ENCODE peak calls at places on chromosome 10, in six cellular contexts. X is HepG2, Z is mucosa of descending colon, R is fibroblast of mammary gland, T is cardiac muscle cell, U is cardiac fibroblast. H is an unnamed sample.

GRCh38 chr10:75202321-75203096 is 8.1 kb upstream of the VDAC2 start:
- DNase-seq in X (peak), Z (peak), R (peak), T (no peak), U (peak), H (no peak)

GRCh38 chr10:58028597-58029366 is 238.9 kb downstream of the IPMK start:
- DNase-seq in X (no peak), Z (no peak), R (peak), T (no peak), U (peak), H (peak)

GRCh38 chr10:34609287-34609940 is 205.7 kb downstream of the PARD3 start:
- DNase-seq in X (no peak), Z (no peak), R (no peak), T (no peak), U (no peak), H (no peak)

GRCh38 chr10:26978531-26978930 is 117.8 kb upstream of the ABI1 start:
- DNase-seq in X (no peak), Z (no peak), R (no peak), T (no peak), U (no peak), H (no peak)

GRCh38 chr10:131816157-131816775 is 84.5 kb upstream of the PPP2R2D start:
- DNase-seq in X (no peak), Z (no peak), R (no peak), T (no peak), U (no peak), H (no peak)

GRCh38 chr10:114911052-114911697 is 26.8 kb upstream of the TRUB1 start:
- DNase-seq in X (no peak), Z (no peak), R (no peak), T (no peak), U (no peak), H (no peak)

GRCh38 chr10:101536800-101537199 is 51.3 kb downstream of the POLL start:
- DNase-seq in X (peak), Z (no peak), R (peak), T (peak), U (peak), H (no peak)

GRCh38 chr10:12394236-12395033 is 45.1 kb downstream of the CAMK1D start:
- DNase-seq in X (no peak), Z (no peak), R (peak), T (no peak), U (no peak), H (no peak)

GRCh38 chr10:132528064-132528800 is 9.4 kb upstream of the INPP5A start:
- DNase-seq in X (no peak), Z (no peak), R (peak), T (no peak), U (peak), H (no peak)

GRCh38 chr10:132434405-132435005 is 37.5 kb downstream of the PWWP2B start:
- DNase-seq in X (no peak), Z (peak), R (no peak), T (no peak), U (no peak), H (no peak)

GRCh38 chr10:33041783-33042437 is 83.9 kb upstream of the ITGB1 start:
- DNase-seq in X (no peak), Z (no peak), R (no peak), T (no peak), U (no peak), H (no peak)

GRCh38 chr10:64091889-64092288 is 570.7 kb downstream of the REEP3 start:
- DNase-seq in X (peak), Z (no peak), R (no peak), T (peak), U (peak), H (no peak)

GRCh38 chr10:99927719-99928280 is 81.9 kb downstream of the DNMBP start:
- DNase-seq in X (peak), Z (no peak), R (no peak), T (no peak), U (no peak), H (no peak)

GRCh38 chr10:13311177-13311575 is 11.3 kb upstream of the PHYH start:
- DNase-seq in X (no peak), Z (no peak), R (peak), T (no peak), U (peak), H (peak)

GRCh38 chr10:6657669-6658068 is 77.6 kb upstream of the PRKCQ start:
- DNase-seq in X (no peak), Z (no peak), R (no peak), T (no peak), U (no peak), H (no peak)

GRCh38 chr10:129730272-129730992 is 233.6 kb downstream of the EBF3 start:
- DNase-seq in X (no peak), Z (no peak), R (no peak), T (no peak), U (no peak), H (no peak)

GRCh38 chr10:88687853-88688467 is 18.1 kb upstream of the LIPK start:
- DNase-seq in X (peak), Z (no peak), R (peak), T (peak), U (peak), H (no peak)

GRCh38 chr10:89700914-89701237 is 514 bp upstream of the KIF20B start:
- DNase-seq in X (no peak), Z (no peak), R (no peak), T (no peak), U (no peak), H (no peak)

GRCh38 chr10:108801775-108802516 is 1121.4 kb downstream of the XPNPEP1 start:
- DNase-seq in X (no peak), Z (no peak), R (peak), T (no peak), U (peak), H (no peak)

GRCh38 chr10:133565441-133566294 is at the start of gene SYCE1:
- DNase-seq in X (no peak), Z (no peak), R (peak), T (no peak), U (no peak), H (no peak)

GRCh38 chr10:88409236-88409635 is 173.9 kb downstream of the RNLS start:
- DNase-seq in X (no peak), Z (no peak), R (peak), T (no peak), U (peak), H (no peak)

GRCh38 chr10:122113161-122113944 is 124.4 kb downstream of the TACC2 start:
- DNase-seq in X (peak), Z (peak), R (peak), T (peak), U (peak), H (no peak)

GRCh38 chr10:115948415-115948814 is 324.6 kb downstream of the GFRA1 start:
- DNase-seq in X (no peak), Z (no peak), R (peak), T (no peak), U (peak), H (no peak)

GRCh38 chr10:58608356-58608755 is 95.7 kb downstream of the BICC1 start:
- DNase-seq in X (no peak), Z (no peak), R (peak), T (no peak), U (peak), H (no peak)

GRCh38 chr10:92712016-92712889 is 22.5 kb downstream of the HHEX start:
- DNase-seq in X (no peak), Z (no peak), R (no peak), T (no peak), U (peak), H (no peak)

GRCh38 chr10:114343623-114344306 is 60.5 kb downstream of the AFAP1L2 start:
- DNase-seq in X (no peak), Z (no peak), R (no peak), T (no peak), U (no peak), H (no peak)

GRCh38 chr10:50536617-50537252 is 87.0 kb downstream of the SGMS1 start:
- DNase-seq in X (no peak), Z (no peak), R (peak), T (no peak), U (peak), H (no peak)

GRCh38 chr10:28984431-28984830 is 304.4 kb upstream of the LYZL1 start:
- DNase-seq in X (peak), Z (peak), R (peak), T (no peak), U (peak), H (peak)

DNA sequence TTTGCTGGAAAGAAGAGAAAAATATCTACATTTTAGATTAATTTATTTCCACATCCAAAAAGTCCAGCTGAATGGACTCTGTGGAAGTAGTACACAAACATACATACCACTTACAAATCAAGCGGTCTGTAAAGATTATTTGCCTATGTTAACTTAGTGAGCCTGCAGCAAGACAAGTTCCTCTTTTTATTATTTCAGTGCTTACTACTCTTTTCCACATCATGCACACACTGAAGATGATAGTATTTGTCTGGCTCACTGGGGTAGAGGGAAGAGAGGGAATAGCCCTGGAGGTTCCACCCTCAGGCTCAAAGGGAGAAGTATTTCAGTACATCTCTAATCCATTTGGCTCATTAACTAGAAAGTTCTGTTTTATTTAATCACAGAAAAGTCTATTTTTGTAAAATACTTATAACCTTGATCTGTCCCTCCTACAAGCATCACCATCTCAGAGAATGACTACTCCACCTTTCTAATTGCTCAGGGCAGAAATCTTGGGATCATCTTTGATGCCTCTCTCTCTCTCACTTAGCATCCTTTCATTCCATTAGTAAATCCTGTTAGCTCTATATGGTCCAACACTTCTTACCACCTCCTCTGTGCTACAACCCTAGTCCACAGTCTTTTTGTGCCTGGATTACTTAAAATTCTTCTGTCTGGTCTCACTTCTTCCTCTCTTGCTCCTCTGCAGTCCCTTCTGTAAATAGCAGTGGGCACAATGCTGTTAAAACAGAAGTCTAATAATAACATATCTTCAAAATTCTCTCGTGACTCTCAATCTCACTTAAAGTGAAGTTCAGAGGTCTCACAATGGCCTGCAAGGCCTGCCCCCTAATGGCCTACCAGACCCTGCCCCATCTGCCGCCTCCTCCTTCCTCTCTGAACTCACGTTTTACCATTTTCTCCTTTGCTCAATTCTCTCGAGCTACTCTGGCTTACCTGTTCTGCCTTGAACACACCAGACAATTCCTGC is 64.3 kb upstream of the CCDC6 start:
- DNase-seq in X (no peak), Z (no peak), R (no peak), T (no peak), U (no peak), H (no peak)
- TF ChIP-seq CTCF in X (no peak), Z (no peak), R (no peak), T (no peak), U (no peak), H (no peak)

GRCh38 chr10:71769279-71769823 is 4.0 kb downstream of the VSIR start:
- DNase-seq in X (no peak), Z (peak), R (peak), T (no peak), U (peak), H (no peak)
- H3K4me3 ChIP-seq in X (no peak), Z (no peak), R (no peak), T (no peak), U (no peak), H (no peak)

GRCh38 chr10:7824251-7824650 is 5.9 kb downstream of the TAF3 start:
- DNase-seq in X (no peak), Z (no peak), R (no peak), T (no peak), U (no peak), H (no peak)
- TF ChIP-seq CTCF in X (no peak), Z (no peak), R (no peak), T (no peak), U (no peak), H (no peak)

GRCh38 chr10:36171546-36171945 is 529.5 kb upstream of the FZD8 start:
- DNase-seq in X (no peak), Z (no peak), R (no peak), T (peak), U (peak), H (no peak)

GRCh38 chr10:36172054-36172531 is 530.0 kb upstream of the FZD8 start:
- DNase-seq in X (no peak), Z (no peak), R (peak), T (no peak), U (peak), H (peak)

GRCh38 chr10:36170943-36171501 is 528.9 kb upstream of the FZD8 start:
- DNase-seq in X (no peak), Z (no peak), R (no peak), T (no peak), U (no peak), H (no peak)

GRCh38 chr10:36173364-36173763 is 531.3 kb upstream of the FZD8 start:
- DNase-seq in X (no peak), Z (no peak), R (no peak), T (no peak), U (peak), H (no peak)

GRCh38 chr10:36172574-36172973 is 530.5 kb upstream of the FZD8 start:
- DNase-seq in X (no peak), Z (no peak), R (peak), T (no peak), U (peak), H (peak)
- H3K4me3 ChIP-seq in X (no peak), Z (no peak), R (no peak), T (no peak), U (no peak), H (no peak)

GRCh38 chr10:48697821-48698764 is 13.4 kb downstream of the WDFY4 start:
- DNase-seq in X (no peak), Z (no peak), R (no peak), T (no peak), U (no peak), H (no peak)
- TF ChIP-seq CTCF in X (no peak), Z (no peak), R (no peak), T (no peak), U (no peak), H (no peak)

GRCh38 chr10:61866700-61867368 is 34.7 kb upstream of the ARID5B start:
- DNase-seq in X (no peak), Z (no peak), R (no peak), T (no peak), U (no peak), H (no peak)
- H3K4me3 ChIP-seq in X (no peak), Z (no peak), R (no peak), T (no peak), U (no peak), H (no peak)

GRCh38 chr10:86399879-86400704 is 33.5 kb upstream of the GRID1 start:
- DNase-seq in X (peak), Z (peak), R (peak), T (peak), U (peak), H (peak)

GRCh38 chr10:86401588-86402282 is 35.1 kb upstream of the GRID1 start:
- DNase-seq in X (no peak), Z (peak), R (no peak), T (no peak), U (peak), H (no peak)

GRCh38 chr10:86399514-86399878 is 32.9 kb upstream of the GRID1 start:
- DNase-seq in X (no peak), Z (no peak), R (no peak), T (no peak), U (no peak), H (no peak)

GRCh38 chr10:86402283-86402931 is 35.8 kb upstream of the GRID1 start:
- DNase-seq in X (peak), Z (no peak), R (no peak), T (no peak), U (no peak), H (no peak)

GRCh38 chr10:86400705-86401587 is 34.4 kb upstream of the GRID1 start:
- DNase-seq in X (peak), Z (peak), R (no peak), T (peak), U (peak), H (no peak)
- TF ChIP-seq CTCF in X (peak), Z (no peak), R (no peak), T (peak), U (peak), H (no peak)

DNA sequence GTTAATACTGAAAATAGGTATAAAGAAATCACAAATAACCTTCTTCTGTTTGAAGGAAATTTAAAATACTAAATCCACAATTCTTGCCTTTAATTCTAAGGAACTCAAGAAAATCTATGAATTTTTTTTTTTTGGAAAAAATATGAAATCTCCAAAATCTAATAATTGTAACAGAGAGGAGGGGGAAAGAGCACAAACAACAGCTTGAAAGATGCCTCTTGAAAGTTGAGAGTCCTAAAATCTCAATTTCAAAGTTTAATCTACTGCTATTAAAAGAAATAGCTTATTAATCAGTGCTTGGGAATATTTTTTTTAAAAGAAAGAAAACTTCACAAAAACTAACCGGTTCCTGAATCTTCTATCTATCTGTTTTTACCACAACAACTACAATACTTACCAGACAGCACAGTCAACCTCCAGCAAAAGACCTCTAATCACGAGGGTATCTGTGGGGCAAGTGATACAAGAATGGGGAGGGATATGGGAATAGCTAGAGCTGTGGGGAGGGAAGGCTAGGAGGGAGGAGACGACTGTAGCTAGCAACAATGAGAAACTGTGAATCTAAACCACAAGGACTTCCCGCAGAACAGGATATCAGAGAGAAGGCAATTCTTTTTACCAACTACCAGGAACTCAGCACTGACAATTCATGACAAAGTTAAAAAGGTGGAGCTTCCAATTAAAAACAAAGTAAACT is at the start of gene USP54:
- DNase-seq in X (peak), Z (no peak), R (peak), T (peak), U (peak), H (no peak)
- H3K4me3 ChIP-seq in X (peak), Z (no peak), R (no peak), T (no peak), U (no peak), H (no peak)